ENCODE peak calls at places on chromosomes 7 and 10, in four cellular contexts. One of them, this sample, is unnamed.

GRCh38 chr7:55055479-55055878 is 36.7 kb downstream of the EGFR start:
- DNase-seq in right lobe of liver: no peak
- DNase-seq in AG04450: no peak
- DNase-seq in activated CD8-positive, alpha-beta memory T cell treated with anti-CD3 and anti-CD28 coated beads, Interleukin-2, amount 50 U/mL, for 48 hours: no peak
- DNase-seq in this sample: no peak

GRCh38 chr7:132065193-132065972 is 509.0 kb upstream of the PODXL start:
- DNase-seq in right lobe of liver: no peak
- DNase-seq in AG04450: peak
- DNase-seq in activated CD8-positive, alpha-beta memory T cell treated with anti-CD3 and anti-CD28 coated beads, Interleukin-2, amount 50 U/mL, for 48 hours: peak
- DNase-seq in this sample: no peak

GRCh38 chr10:60731134-60731883 is 47.0 kb upstream of the CDK1 start:
- DNase-seq in right lobe of liver: no peak
- DNase-seq in AG04450: no peak
- DNase-seq in activated CD8-positive, alpha-beta memory T cell treated with anti-CD3 and anti-CD28 coated beads, Interleukin-2, amount 50 U/mL, for 48 hours: no peak
- DNase-seq in this sample: no peak

GRCh38 chr7:496528-497295 is 22.9 kb downstream of the PDGFA start:
- DNase-seq in right lobe of liver: no peak
- DNase-seq in AG04450: no peak
- DNase-seq in activated CD8-positive, alpha-beta memory T cell treated with anti-CD3 and anti-CD28 coated beads, Interleukin-2, amount 50 U/mL, for 48 hours: no peak
- DNase-seq in this sample: no peak

GRCh38 chr7:138891446-138891810 is 89.8 kb downstream of the KIAA1549 start:
- DNase-seq in right lobe of liver: no peak
- DNase-seq in AG04450: no peak
- DNase-seq in activated CD8-positive, alpha-beta memory T cell treated with anti-CD3 and anti-CD28 coated beads, Interleukin-2, amount 50 U/mL, for 48 hours: no peak
- DNase-seq in this sample: no peak

GRCh38 chr10:11835061-11835460 is 11.9 kb downstream of the PROSER2 start:
- DNase-seq in right lobe of liver: no peak
- DNase-seq in AG04450: no peak
- DNase-seq in activated CD8-positive, alpha-beta memory T cell treated with anti-CD3 and anti-CD28 coated beads, Interleukin-2, amount 50 U/mL, for 48 hours: no peak
- DNase-seq in this sample: no peak

GRCh38 chr7:75565129-75565528 is 73.0 kb downstream of the SPDYE5 start:
- DNase-seq in right lobe of liver: no peak
- DNase-seq in AG04450: peak
- DNase-seq in activated CD8-positive, alpha-beta memory T cell treated with anti-CD3 and anti-CD28 coated beads, Interleukin-2, amount 50 U/mL, for 48 hours: no peak
- DNase-seq in this sample: no peak

GRCh38 chr7:39948375-39948774 is 1.7 kb upstream of the CDK13 start:
- DNase-seq in right lobe of liver: no peak
- DNase-seq in AG04450: no peak
- DNase-seq in activated CD8-positive, alpha-beta memory T cell treated with anti-CD3 and anti-CD28 coated beads, Interleukin-2, amount 50 U/mL, for 48 hours: peak
- DNase-seq in this sample: no peak

GRCh38 chr7:95396136-95397032 is at the start of gene PON3:
- DNase-seq in right lobe of liver: peak
- DNase-seq in AG04450: no peak
- DNase-seq in activated CD8-positive, alpha-beta memory T cell treated with anti-CD3 and anti-CD28 coated beads, Interleukin-2, amount 50 U/mL, for 48 hours: peak
- DNase-seq in this sample: peak

GRCh38 chr7:26729150-26729772 is 135.1 kb downstream of the SKAP2 start:
- DNase-seq in right lobe of liver: no peak
- DNase-seq in AG04450: no peak
- DNase-seq in activated CD8-positive, alpha-beta memory T cell treated with anti-CD3 and anti-CD28 coated beads, Interleukin-2, amount 50 U/mL, for 48 hours: no peak
- DNase-seq in this sample: no peak

GRCh38 chr7:140923358-140924006 is 1.2 kb downstream of the BRAF start:
- DNase-seq in right lobe of liver: no peak
- DNase-seq in AG04450: no peak
- DNase-seq in activated CD8-positive, alpha-beta memory T cell treated with anti-CD3 and anti-CD28 coated beads, Interleukin-2, amount 50 U/mL, for 48 hours: no peak
- DNase-seq in this sample: no peak

GRCh38 chr10:33899578-33900531 is 565.4 kb upstream of the NRP1 start:
- DNase-seq in right lobe of liver: peak
- DNase-seq in AG04450: no peak
- DNase-seq in activated CD8-positive, alpha-beta memory T cell treated with anti-CD3 and anti-CD28 coated beads, Interleukin-2, amount 50 U/mL, for 48 hours: no peak
- DNase-seq in this sample: no peak

GRCh38 chr10:126369125-126369708 is 19.1 kb downstream of the ADAM12 start:
- DNase-seq in right lobe of liver: no peak
- DNase-seq in AG04450: no peak
- DNase-seq in activated CD8-positive, alpha-beta memory T cell treated with anti-CD3 and anti-CD28 coated beads, Interleukin-2, amount 50 U/mL, for 48 hours: no peak
- DNase-seq in this sample: no peak

GRCh38 chr7:22252886-22253536 is 103.9 kb downstream of the RAPGEF5 start:
- DNase-seq in right lobe of liver: no peak
- DNase-seq in AG04450: no peak
- DNase-seq in activated CD8-positive, alpha-beta memory T cell treated with anti-CD3 and anti-CD28 coated beads, Interleukin-2, amount 50 U/mL, for 48 hours: no peak
- DNase-seq in this sample: no peak

GRCh38 chr10:49071221-49071761 is 44.0 kb downstream of the VSTM4 start:
- DNase-seq in right lobe of liver: no peak
- DNase-seq in AG04450: no peak
- DNase-seq in activated CD8-positive, alpha-beta memory T cell treated with anti-CD3 and anti-CD28 coated beads, Interleukin-2, amount 50 U/mL, for 48 hours: no peak
- DNase-seq in this sample: no peak

This sample was measured in DMS153.